ENCODE peak calls at places on chromosomes 16 and 17, in seven cellular contexts. Q is HCT116, B is K562, T is HepG2, M is H1, U is GM12878, N is SK-N-SH. F is an unnamed sample.

GRCh38 chr16:70703041-70703834 is 17.4 kb upstream of the MTSS2 start:
- DNase-seq in M (no peak), U (no peak), N (peak; percentile 88), Q (no peak), T (peak; percentile 79), B (peak; percentile 50), F (no peak)

GRCh38 chr16:54287018-54287757 is 601 bp upstream of the IRX3 start:
- DNase-seq in B (no peak), U (no peak), Q (peak; percentile 1), N (no peak), M (no peak), T (no peak), F (peak; percentile 25)

GRCh38 chr17:41060052-41060604 is at the start of gene KRTAP2-3:
- DNase-seq in U (no peak), N (no peak), B (no peak), Q (peak; percentile 86), M (no peak), T (peak; percentile 36), F (no peak)

GRCh38 chr16:27291106-27291505 is 22.5 kb upstream of the NSMCE1 start:
- DNase-seq in Q (no peak), T (no peak), B (no peak), N (no peak), M (no peak), U (no peak), F (no peak)

GRCh38 chr17:258906-259305 is 77.5 kb upstream of the DOC2B start:
- DNase-seq in B (no peak), U (no peak), Q (no peak), N (no peak), M (no peak), T (no peak), F (no peak)

GRCh38 chr17:76446449-76447231 is 6.3 kb downstream of the UBE2O start:
- DNase-seq in Q (peak; percentile 75), U (no peak), N (no peak), T (peak; percentile 84), B (peak; percentile 59), M (no peak), F (peak; percentile 69)

GRCh38 chr17:79933863-79934652 is 94.8 kb upstream of the CBX4 start:
- DNase-seq in B (no peak), Q (no peak), T (no peak), U (no peak), N (no peak), M (no peak), F (no peak)

GRCh38 chr16:88306860-88307545 is 75.8 kb upstream of the ZNF469 start:
- DNase-seq in Q (no peak), T (peak; percentile 37), B (no peak), N (no peak), U (no peak), M (no peak), F (peak; percentile 29)

GRCh38 chr17:1813088-1813487 is 16.6 kb downstream of the SMYD4 start:
- DNase-seq in M (no peak), B (no peak), Q (no peak), T (no peak), N (no peak), U (no peak), F (no peak)

GRCh38 chr17:20280832-20281231 is 186.5 kb downstream of the LGALS9B start:
- DNase-seq in T (no peak), U (no peak), M (no peak), Q (no peak), B (no peak), N (no peak), F (no peak)

GRCh38 chr16:30094541-30095165 is 1.4 kb downstream of the YPEL3 start:
- DNase-seq in B (no peak), M (no peak), N (no peak), Q (no peak), T (no peak), U (no peak), F (no peak)

GRCh38 chr17:2102931-2103398 is 48.1 kb downstream of the HIC1 start:
- DNase-seq in N (no peak), M (no peak), Q (peak; percentile 15), B (no peak), U (no peak), T (no peak), F (no peak)

GRCh38 chr17:79007504-79008381 is 1.8 kb downstream of the CANT1 start:
- DNase-seq in U (no peak), M (no peak), B (no peak), T (no peak), N (no peak), Q (no peak), F (no peak)

GRCh38 chr16:2586241-2586640 is 48.4 kb downstream of the PDPK1 start:
- DNase-seq in N (peak; percentile 51), Q (no peak), M (no peak), U (no peak), T (no peak), B (peak; percentile 42), F (no peak)

GRCh38 chr17:48113201-48113676 is 5.7 kb downstream of the SNX11 start:
- DNase-seq in N (no peak), Q (no peak), U (peak; percentile 71), T (no peak), M (no peak), B (no peak), F (no peak)

GRCh38 chr16:69319381-69319780 is 8.2 kb downstream of the VPS4A start:
- DNase-seq in U (no peak), T (no peak), B (no peak), M (no peak), N (no peak), Q (no peak), F (no peak)
- TF ChIP-seq JUND in U (no peak), T (no peak), B (no peak), M (no peak), N (no peak), Q (no peak), F (no peak)

DNA sequence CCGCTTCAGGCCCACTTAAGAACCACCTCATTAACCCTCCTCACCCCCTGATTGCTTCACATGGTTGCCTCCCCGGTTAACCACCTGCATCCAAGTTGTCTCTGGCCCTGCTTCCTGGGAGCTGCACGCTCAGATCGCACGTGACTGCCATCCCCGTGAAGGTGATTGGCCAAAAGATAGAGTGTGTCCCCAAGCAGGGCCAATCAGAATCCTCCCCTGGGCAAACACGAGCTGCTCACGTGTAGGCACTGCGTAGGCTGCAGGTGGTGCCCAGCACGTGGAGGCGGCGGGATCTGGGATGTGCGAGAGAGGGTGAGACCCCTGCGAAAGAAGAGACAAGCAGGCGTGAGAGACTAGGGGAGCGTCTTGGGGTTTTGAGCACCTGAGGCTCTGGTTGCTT is 111.8 kb upstream of the CRHR1 start:
- DNase-seq in T (no peak), N (no peak), U (no peak), M (no peak), B (peak; percentile 53), Q (no peak), F (no peak)
- TF ChIP-seq JUND in T (no peak), N (no peak), U (no peak), M (no peak), B (no peak), Q (no peak), F (no peak)

GRCh38 chr17:6554871-6555330 is 1.5 kb downstream of the PITPNM3 start:
- DNase-seq in N (peak; percentile 32), U (no peak), T (no peak), M (no peak), B (no peak), Q (no peak), F (no peak)

GRCh38 chr17:6555331-6556120 is 829 bp downstream of the PITPNM3 start:
- DNase-seq in T (no peak), N (peak; percentile 60), M (no peak), B (no peak), U (no peak), Q (no peak), F (no peak)

GRCh38 chr17:6551909-6552768 is 4.2 kb downstream of the PITPNM3 start:
- DNase-seq in M (no peak), Q (no peak), N (no peak), U (no peak), T (no peak), B (no peak), F (peak; percentile 29)

GRCh38 chr17:6556121-6557039 is at the start of gene PITPNM3:
- DNase-seq in N (peak; percentile 75), Q (no peak), U (no peak), M (no peak), B (peak; percentile 30), T (no peak), F (no peak)

DNA sequence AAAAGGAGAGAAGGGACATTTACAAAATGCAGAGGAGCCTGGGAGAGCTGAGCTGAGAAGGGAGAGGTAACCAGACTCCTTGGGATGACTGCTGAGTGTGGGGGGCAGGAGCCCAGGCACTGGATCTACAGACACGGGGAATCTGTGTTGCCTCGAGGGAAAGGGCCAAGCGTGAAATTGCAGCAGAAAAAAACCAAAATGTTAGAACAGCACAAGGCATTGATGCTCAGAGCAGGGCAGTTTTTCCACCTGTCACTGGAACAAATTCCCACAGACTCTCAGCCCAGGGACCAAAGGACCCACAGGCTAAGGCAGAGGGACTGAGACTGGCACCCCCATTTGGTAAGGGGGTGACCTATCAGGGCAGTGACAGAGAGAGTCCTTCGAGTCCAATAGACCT is 2.0 kb downstream of the PITPNM3 start:
- DNase-seq in B (no peak), T (no peak), N (no peak), M (no peak), U (no peak), Q (no peak), F (no peak)
- TF ChIP-seq JUND in B (no peak), T (no peak), N (no peak), M (no peak), U (no peak), Q (no peak), F (no peak)

GRCh38 chr16:9259914-9260608 is 168.6 kb downstream of the HAPSTR1 start:
- DNase-seq in T (peak; percentile 56), M (no peak), U (no peak), Q (no peak), B (no peak), N (no peak), F (no peak)

GRCh38 chr16:9262941-9263340 is 171.5 kb downstream of the HAPSTR1 start:
- DNase-seq in B (no peak), N (no peak), T (no peak), Q (no peak), U (no peak), M (no peak), F (no peak)

GRCh38 chr16:9261376-9261775 is 169.9 kb downstream of the HAPSTR1 start:
- DNase-seq in M (no peak), T (no peak), Q (no peak), N (no peak), B (no peak), U (no peak), F (no peak)

GRCh38 chr16:9258423-9259051 is 167.1 kb downstream of the HAPSTR1 start:
- DNase-seq in U (no peak), T (peak; percentile 44), B (peak; percentile 66), Q (peak; percentile 34), M (peak; percentile 43), N (peak; percentile 63), F (peak; percentile 54)

DNA sequence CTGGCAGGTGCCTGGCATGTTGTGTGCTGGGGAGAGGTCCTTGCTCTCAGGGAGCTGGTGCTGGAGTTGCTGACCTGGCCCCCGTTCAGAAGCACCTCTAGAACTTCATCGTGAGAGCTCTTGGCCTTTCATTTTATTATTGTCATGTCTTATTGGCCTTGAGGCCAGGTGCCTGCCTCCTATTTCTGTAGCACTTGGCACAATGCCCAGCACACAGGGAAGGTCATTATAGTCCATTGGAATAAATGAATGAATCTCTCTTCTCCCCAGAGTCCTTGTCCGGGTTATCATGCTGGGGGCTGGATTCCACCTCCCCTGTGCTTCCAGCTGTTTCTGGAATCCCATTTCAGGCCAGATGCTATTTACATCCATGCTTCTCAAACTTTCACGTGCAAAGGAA is 169.2 kb downstream of the HAPSTR1 start:
- DNase-seq in U (no peak), B (no peak), Q (no peak), T (peak; percentile 40), M (no peak), N (no peak), F (no peak)
- TF ChIP-seq JUND in U (no peak), B (no peak), Q (no peak), T (no peak), M (no peak), N (no peak), F (no peak)

F was measured in T47D.